ENCODE peak calls at places on chromosomes 13 and 19, in four cellular contexts. H is WTC11, R is HepG2, Z is K562. L is an unnamed sample.
A peak's percentile ranks its signal among the peaks of the same experiment; 100 is the strongest.

GRCh38 chr13:21902709-21903098 is 231.8 kb downstream of the FGF9 start:
- DNase-seq in H (no peak), R (no peak), Z (no peak), L (no peak)

GRCh38 chr19:52343548-52343947 is 7.5 kb downstream of the ZNF610 start:
- DNase-seq in H (peak; percentile 83), R (peak; percentile 15), Z (peak; percentile 68), L (peak; percentile 51)

GRCh38 chr13:98998831-98999634 is 21.2 kb upstream of the DOCK9 start:
- DNase-seq in H (no peak), R (no peak), Z (peak; percentile 14), L (no peak)

GRCh38 chr13:29428310-29428991 is 167.0 kb downstream of the SLC7A1 start:
- DNase-seq in H (peak; percentile 65), R (no peak), Z (no peak), L (peak; percentile 61)

GRCh38 chr13:42215578-42216421 is 56.2 kb upstream of the AKAP11 start:
- DNase-seq in H (peak; percentile 42), R (peak; percentile 10), Z (peak; percentile 45), L (peak; percentile 40)

GRCh38 chr13:113939129-113939904 is 34.6 kb downstream of the C13orf46 start:
- DNase-seq in H (no peak), R (no peak), Z (no peak), L (no peak)

GRCh38 chr19:50660083-50660366 is 10.8 kb downstream of the C19orf81 start:
- DNase-seq in H (no peak), R (no peak), Z (no peak), L (no peak)

GRCh38 chr19:48664476-48664875 is 8.3 kb downstream of the NTN5 start:
- DNase-seq in H (no peak), R (no peak), Z (no peak), L (no peak)

GRCh38 chr19:58434217-58434616 is 5.7 kb downstream of the ZNF132 start:
- DNase-seq in H (no peak), R (no peak), Z (no peak), L (no peak)

GRCh38 chr13:23322353-23323336 is 110.9 kb downstream of the SACS start:
- DNase-seq in H (no peak), R (no peak), Z (no peak), L (no peak)

GRCh38 chr13:60441761-60442160 is 44.7 kb downstream of the TDRD3 start:
- DNase-seq in H (no peak), R (no peak), Z (no peak), L (no peak)

GRCh38 chr13:37806666-37807065 is 62.9 kb downstream of the TRPC4 start:
- DNase-seq in H (no peak), R (no peak), Z (no peak), L (peak; percentile 6)

GRCh38 chr19:33683881-33684549 is 62.3 kb downstream of the CHST8 start:
- DNase-seq in H (peak; percentile 90), R (peak; percentile 7), Z (peak; percentile 14), L (peak; percentile 67)

GRCh38 chr19:14073925-14074838 is 1.6 kb downstream of the MISP3 start:
- DNase-seq in H (no peak), R (no peak), Z (peak; percentile 60), L (no peak)

GRCh38 chr13:48828962-48829405 is 146.7 kb upstream of the FNDC3A start:
- DNase-seq in H (no peak), R (no peak), Z (no peak), L (no peak)

GRCh38 chr19:4815426-4816387 is 15.8 kb downstream of the TICAM1 start:
- DNase-seq in H (peak; percentile 86), R (peak; percentile 93), Z (peak; percentile 98), L (peak; percentile 94)

GRCh38 chr13:70380809-70381208 is 272.6 kb upstream of the KLHL1 start:
- DNase-seq in H (no peak), R (no peak), Z (no peak), L (no peak)

GRCh38 chr19:51807111-51807701 is 12.2 kb downstream of the FPR3 start:
- DNase-seq in H (peak; percentile 25), R (peak; percentile 52), Z (peak; percentile 85), L (no peak)

GRCh38 chr19:4014541-4015491 is 7.3 kb downstream of the PIAS4 start:
- DNase-seq in H (peak; percentile 77), R (no peak), Z (peak; percentile 46), L (no peak)

GRCh38 chr13:102774210-102774560 is 599 bp upstream of the TEX30 start:
- DNase-seq in H (no peak), R (no peak), Z (no peak), L (no peak)

GRCh38 chr13:113930711-113931637 is 42.9 kb downstream of the C13orf46 start:
- DNase-seq in H (peak; percentile 2), R (no peak), Z (no peak), L (no peak)

GRCh38 chr13:63190219-63190618 is 1774.6 kb upstream of the PCDH20 start:
- DNase-seq in H (no peak), R (no peak), Z (no peak), L (no peak)

GRCh38 chr13:46149272-46150133 is 32.5 kb downstream of the LCP1 start:
- DNase-seq in H (no peak), R (no peak), Z (no peak), L (no peak)

GRCh38 chr19:19406878-19407639 is 1.6 kb downstream of the GATAD2A start:
- DNase-seq in H (no peak), R (peak; percentile 42), Z (peak; percentile 62), L (no peak)

GRCh38 chr19:6099633-6100032 is 10.7 kb downstream of the RFX2 start:
- DNase-seq in H (no peak), R (no peak), Z (no peak), L (no peak)

GRCh38 chr19:16376649-16377048 is 52.0 kb downstream of the KLF2 start:
- DNase-seq in H (peak; percentile 76), R (no peak), Z (peak; percentile 27), L (peak; percentile 57)

GRCh38 chr19:49422407-49423277 is 599 bp downstream of the PTH2 start:
- DNase-seq in H (peak; percentile 85), R (no peak), Z (peak; percentile 90), L (peak; percentile 73)

GRCh38 chr13:48251616-48252081 is 18.6 kb downstream of the ITM2B start:
- DNase-seq in H (no peak), R (no peak), Z (no peak), L (no peak)

DNA sequence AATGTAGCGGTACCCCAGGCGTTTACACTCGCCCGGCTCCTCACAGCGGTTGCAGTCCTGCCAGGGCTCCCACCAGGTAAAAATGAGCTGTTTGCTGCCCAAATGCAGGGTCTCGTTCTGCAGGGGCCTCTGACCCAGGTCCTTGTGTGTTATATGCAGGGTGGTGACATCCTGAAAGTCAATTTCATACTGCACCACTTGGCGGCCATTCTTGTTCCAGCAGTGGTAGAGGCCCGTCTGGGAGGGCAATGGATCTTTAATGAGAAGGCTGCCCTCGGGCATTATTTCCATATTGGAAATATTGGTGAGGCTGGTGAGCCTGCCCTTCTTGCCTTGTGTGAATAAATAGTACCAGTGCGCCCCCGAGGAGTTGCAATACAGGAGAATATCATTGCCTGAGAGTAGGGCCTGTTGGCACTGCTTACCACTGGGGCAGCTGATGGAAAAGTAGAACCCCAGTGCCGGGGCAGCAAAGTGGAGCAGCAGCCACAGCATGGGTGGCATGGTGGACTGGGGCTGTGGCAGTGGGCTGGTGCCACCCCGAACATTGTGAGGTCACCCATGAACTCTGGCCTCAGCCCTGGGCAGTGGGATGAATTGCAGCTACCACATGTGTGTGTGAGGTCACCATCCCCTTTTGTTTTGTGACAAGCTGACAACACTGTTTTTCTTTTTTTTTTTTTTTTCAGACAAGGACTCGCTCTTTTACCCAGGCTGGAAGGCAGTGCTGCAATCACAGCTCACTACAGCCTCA is at the start of gene FAM187B:
- DNase-seq in H (no peak), R (no peak), Z (no peak), L (no peak)
- TF ChIP-seq ELF4 in H (no peak), R (no peak), Z (no peak), L (no peak)

DNA sequence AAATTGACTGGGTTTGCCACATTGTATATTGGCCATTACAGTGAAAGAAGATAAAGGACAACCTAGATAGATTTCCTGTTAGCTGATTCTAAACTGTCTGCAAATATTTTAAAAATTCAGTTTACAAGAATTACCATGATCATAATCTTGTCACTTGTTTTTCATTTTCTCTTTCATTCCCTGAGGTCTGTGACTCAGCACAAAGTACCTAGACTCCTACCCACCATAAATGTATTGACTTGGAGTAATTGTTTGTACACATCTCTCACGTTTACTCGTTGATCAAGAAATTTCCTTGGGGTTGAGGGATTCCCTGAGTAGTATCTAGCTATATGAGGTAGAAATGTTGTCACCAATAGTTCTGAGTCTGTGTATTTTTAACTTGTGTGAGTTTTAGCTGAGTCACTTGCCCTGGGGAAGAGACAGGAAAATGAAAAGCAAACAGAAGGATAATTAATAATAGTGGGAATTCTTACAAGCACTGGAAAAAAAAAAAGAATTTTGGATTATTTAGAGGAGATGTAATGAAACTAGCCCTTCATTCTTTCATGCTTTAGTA is 299.2 kb upstream of the DACH1 start:
- DNase-seq in H (no peak), R (no peak), Z (no peak), L (no peak)
- TF ChIP-seq ELF4 in H (no peak), R (no peak), Z (no peak), L (no peak)

DNA sequence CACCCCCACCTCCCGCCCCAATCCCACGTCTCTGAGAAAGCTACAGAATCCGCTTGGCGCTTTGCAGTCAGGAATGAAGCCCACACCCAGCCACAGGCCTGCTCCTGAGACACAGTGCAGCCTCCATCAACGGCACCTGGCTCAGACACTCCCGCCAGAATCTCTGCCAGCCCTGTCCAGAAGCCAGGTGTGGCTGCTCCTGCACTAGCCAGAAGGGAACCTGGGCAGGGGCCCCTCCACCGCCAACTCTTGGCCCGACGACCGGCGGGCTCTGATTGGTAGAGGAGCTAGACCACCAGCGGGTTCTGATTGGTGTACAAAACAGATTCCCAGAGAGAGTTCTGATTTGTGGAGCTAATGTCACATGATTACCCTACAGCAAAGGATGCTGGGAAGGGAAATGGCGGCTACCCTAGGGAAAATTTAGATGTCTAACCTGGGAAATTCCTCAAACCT is 2.9 kb upstream of the PPP6R1 start:
- DNase-seq in H (peak; percentile 43), R (no peak), Z (no peak), L (no peak)
- TF ChIP-seq ELF4 in H (no peak), R (no peak), Z (no peak), L (no peak)

GRCh38 chr19:44803442-44804428 is 5.2 kb upstream of the BCAM start:
- DNase-seq in H (no peak), R (no peak), Z (no peak), L (no peak)

GRCh38 chr19:44807652-44808462 is 1.0 kb upstream of the BCAM start:
- DNase-seq in H (peak; percentile 89), R (peak; percentile 77), Z (peak; percentile 74), L (no peak)

GRCh38 chr19:44808463-44809371 is at the start of gene BCAM:
- DNase-seq in H (peak; percentile 70), R (peak; percentile 65), Z (peak; percentile 58), L (peak; percentile 79)

GRCh38 chr19:44807162-44807561 is 1.7 kb upstream of the BCAM start:
- DNase-seq in H (no peak), R (peak; percentile 90), Z (no peak), L (no peak)

DNA sequence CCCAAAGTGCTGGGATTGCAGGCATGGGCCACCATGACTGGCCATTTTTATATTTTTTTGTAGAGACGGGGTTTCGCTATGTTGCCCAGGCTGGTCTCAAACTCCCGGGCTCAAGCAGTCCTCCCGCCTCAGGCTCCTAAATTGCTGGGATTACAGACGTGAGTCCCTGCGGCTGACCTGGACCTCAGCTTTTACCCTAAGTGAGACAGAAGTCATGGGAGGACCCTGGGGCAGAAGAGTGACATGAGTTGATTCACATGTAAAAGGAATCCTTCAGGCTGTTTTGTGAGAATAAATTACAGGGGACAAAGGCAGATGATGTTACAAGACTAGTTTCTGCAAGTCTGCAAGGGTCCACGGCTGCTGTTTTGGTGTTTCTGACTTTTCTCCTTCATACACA is 2.6 kb upstream of the BCAM start:
- DNase-seq in H (no peak), R (no peak), Z (no peak), L (no peak)
- TF ChIP-seq ELF4 in H (no peak), R (no peak), Z (no peak), L (no peak)